ENCODE peak calls at places on chromosomes 3 and 15, in five cellular contexts. One of them, this sample, is unnamed.

GRCh38 chr3:33660035-33660434 is 58.0 kb downstream of the CLASP2 start:
- DNase-seq in HCEC 1CT: no peak
- DNase-seq in activated gamma-delta T cell treated with Interleukin-2 at 50 U/mL for 16 hours: no peak
- DNase-seq in renal cortical epithelial cell: peak
- DNase-seq in anterior cingulate cortex: no peak
- DNase-seq in this sample: no peak

GRCh38 chr15:66615846-66616245 is 50.0 kb upstream of the LCTL start:
- DNase-seq in anterior cingulate cortex: no peak
- DNase-seq in activated gamma-delta T cell treated with Interleukin-2 at 50 U/mL for 16 hours: no peak
- DNase-seq in renal cortical epithelial cell: no peak
- DNase-seq in HCEC 1CT: no peak
- DNase-seq in this sample: no peak

GRCh38 chr3:11642455-11643162 is 1.1 kb downstream of the VGLL4 start:
- DNase-seq in anterior cingulate cortex: peak
- DNase-seq in renal cortical epithelial cell: peak
- DNase-seq in activated gamma-delta T cell treated with Interleukin-2 at 50 U/mL for 16 hours: peak
- DNase-seq in HCEC 1CT: peak
- DNase-seq in this sample: no peak

GRCh38 chr15:100778831-100779288 is 100.8 kb upstream of the ALDH1A3 start:
- DNase-seq in activated gamma-delta T cell treated with Interleukin-2 at 50 U/mL for 16 hours: no peak
- DNase-seq in anterior cingulate cortex: no peak
- DNase-seq in HCEC 1CT: no peak
- DNase-seq in renal cortical epithelial cell: no peak
- DNase-seq in this sample: no peak

GRCh38 chr3:25872200-25872877 is 82.4 kb downstream of the OXSM start:
- DNase-seq in activated gamma-delta T cell treated with Interleukin-2 at 50 U/mL for 16 hours: no peak
- DNase-seq in anterior cingulate cortex: no peak
- DNase-seq in renal cortical epithelial cell: no peak
- DNase-seq in HCEC 1CT: no peak
- DNase-seq in this sample: no peak

GRCh38 chr3:171806200-171807128 is 3.8 kb downstream of the PLD1 start:
- DNase-seq in anterior cingulate cortex: no peak
- DNase-seq in activated gamma-delta T cell treated with Interleukin-2 at 50 U/mL for 16 hours: no peak
- DNase-seq in renal cortical epithelial cell: peak
- DNase-seq in HCEC 1CT: peak
- DNase-seq in this sample: no peak

GRCh38 chr3:66272016-66272415 is 51.2 kb downstream of the SLC25A26 start:
- DNase-seq in renal cortical epithelial cell: no peak
- DNase-seq in HCEC 1CT: peak
- DNase-seq in anterior cingulate cortex: no peak
- DNase-seq in activated gamma-delta T cell treated with Interleukin-2 at 50 U/mL for 16 hours: no peak
- DNase-seq in this sample: no peak

GRCh38 chr3:105564546-105565288 is 198.0 kb downstream of the ALCAM start:
- DNase-seq in HCEC 1CT: no peak
- DNase-seq in anterior cingulate cortex: no peak
- DNase-seq in renal cortical epithelial cell: no peak
- DNase-seq in activated gamma-delta T cell treated with Interleukin-2 at 50 U/mL for 16 hours: no peak
- DNase-seq in this sample: no peak

GRCh38 chr3:17074559-17074958 is 189.8 kb downstream of the PLCL2 start:
- DNase-seq in HCEC 1CT: no peak
- DNase-seq in anterior cingulate cortex: no peak
- DNase-seq in renal cortical epithelial cell: no peak
- DNase-seq in activated gamma-delta T cell treated with Interleukin-2 at 50 U/mL for 16 hours: peak
- DNase-seq in this sample: no peak

GRCh38 chr3:71525376-71525775 is 58.2 kb downstream of the FOXP1 start:
- DNase-seq in renal cortical epithelial cell: no peak
- DNase-seq in activated gamma-delta T cell treated with Interleukin-2 at 50 U/mL for 16 hours: no peak
- DNase-seq in HCEC 1CT: no peak
- DNase-seq in anterior cingulate cortex: no peak
- DNase-seq in this sample: no peak

GRCh38 chr15:66563126-66563525 is 2.7 kb downstream of the LCTL start:
- DNase-seq in anterior cingulate cortex: no peak
- DNase-seq in activated gamma-delta T cell treated with Interleukin-2 at 50 U/mL for 16 hours: no peak
- DNase-seq in HCEC 1CT: peak
- DNase-seq in renal cortical epithelial cell: no peak
- DNase-seq in this sample: no peak

GRCh38 chr3:126654571-126655393 is at the start of gene TXNRD3:
- DNase-seq in HCEC 1CT: peak
- DNase-seq in renal cortical epithelial cell: peak
- DNase-seq in anterior cingulate cortex: peak
- DNase-seq in activated gamma-delta T cell treated with Interleukin-2 at 50 U/mL for 16 hours: peak
- DNase-seq in this sample: peak

GRCh38 chr3:171748341-171748918 is 61.9 kb downstream of the PLD1 start:
- DNase-seq in HCEC 1CT: no peak
- DNase-seq in anterior cingulate cortex: no peak
- DNase-seq in activated gamma-delta T cell treated with Interleukin-2 at 50 U/mL for 16 hours: no peak
- DNase-seq in renal cortical epithelial cell: no peak
- DNase-seq in this sample: no peak

GRCh38 chr3:141875893-141876380 is 506 bp upstream of the ATP1B3 start:
- DNase-seq in renal cortical epithelial cell: peak
- DNase-seq in HCEC 1CT: peak
- DNase-seq in anterior cingulate cortex: peak
- DNase-seq in activated gamma-delta T cell treated with Interleukin-2 at 50 U/mL for 16 hours: no peak
- DNase-seq in this sample: no peak

GRCh38 chr15:92869263-92869940 is 30.7 kb upstream of the CHD2 start:
- DNase-seq in activated gamma-delta T cell treated with Interleukin-2 at 50 U/mL for 16 hours: no peak
- DNase-seq in anterior cingulate cortex: no peak
- DNase-seq in renal cortical epithelial cell: peak
- DNase-seq in HCEC 1CT: peak
- DNase-seq in this sample: no peak

GRCh38 chr3:53224026-53224425 is 31.8 kb downstream of the TKT start:
- DNase-seq in anterior cingulate cortex: no peak
- DNase-seq in HCEC 1CT: no peak
- DNase-seq in renal cortical epithelial cell: no peak
- DNase-seq in activated gamma-delta T cell treated with Interleukin-2 at 50 U/mL for 16 hours: no peak
- DNase-seq in this sample: no peak

GRCh38 chr15:38647683-38648082 is 83.1 kb upstream of the RASGRP1 start:
- DNase-seq in activated gamma-delta T cell treated with Interleukin-2 at 50 U/mL for 16 hours: no peak
- DNase-seq in HCEC 1CT: peak
- DNase-seq in renal cortical epithelial cell: peak
- DNase-seq in anterior cingulate cortex: no peak
- DNase-seq in this sample: no peak

GRCh38 chr3:28240440-28240839 is 979 bp upstream of the CMC1 start:
- DNase-seq in HCEC 1CT: no peak
- DNase-seq in activated gamma-delta T cell treated with Interleukin-2 at 50 U/mL for 16 hours: no peak
- DNase-seq in renal cortical epithelial cell: no peak
- DNase-seq in anterior cingulate cortex: no peak
- DNase-seq in this sample: no peak

GRCh38 chr3:46987485-46988401 is 8.3 kb downstream of the NBEAL2 start:
- DNase-seq in anterior cingulate cortex: no peak
- DNase-seq in renal cortical epithelial cell: no peak
- DNase-seq in activated gamma-delta T cell treated with Interleukin-2 at 50 U/mL for 16 hours: peak
- DNase-seq in HCEC 1CT: no peak
- DNase-seq in this sample: no peak

GRCh38 chr3:54756330-54756731 is 171.5 kb downstream of the LRTM1 start:
- DNase-seq in anterior cingulate cortex: no peak
- DNase-seq in HCEC 1CT: peak
- DNase-seq in renal cortical epithelial cell: peak
- DNase-seq in activated gamma-delta T cell treated with Interleukin-2 at 50 U/mL for 16 hours: no peak
- DNase-seq in this sample: no peak

GRCh38 chr15:71114887-71115566 is at the start of gene THSD4:
- DNase-seq in renal cortical epithelial cell: no peak
- DNase-seq in anterior cingulate cortex: no peak
- DNase-seq in activated gamma-delta T cell treated with Interleukin-2 at 50 U/mL for 16 hours: peak
- DNase-seq in HCEC 1CT: peak
- DNase-seq in this sample: no peak

GRCh38 chr3:36149447-36149865 is 230.8 kb upstream of the STAC start:
- DNase-seq in renal cortical epithelial cell: peak
- DNase-seq in HCEC 1CT: no peak
- DNase-seq in activated gamma-delta T cell treated with Interleukin-2 at 50 U/mL for 16 hours: no peak
- DNase-seq in anterior cingulate cortex: no peak
- DNase-seq in this sample: no peak

GRCh38 chr3:128307029-128307633 is 153.8 kb downstream of the EEFSEC start:
- DNase-seq in anterior cingulate cortex: no peak
- DNase-seq in activated gamma-delta T cell treated with Interleukin-2 at 50 U/mL for 16 hours: no peak
- DNase-seq in HCEC 1CT: no peak
- DNase-seq in renal cortical epithelial cell: no peak
- DNase-seq in this sample: no peak

GRCh38 chr3:140501770-140502364 is 176.0 kb upstream of the TRIM42 start:
- DNase-seq in HCEC 1CT: no peak
- DNase-seq in activated gamma-delta T cell treated with Interleukin-2 at 50 U/mL for 16 hours: no peak
- DNase-seq in anterior cingulate cortex: no peak
- DNase-seq in renal cortical epithelial cell: no peak
- DNase-seq in this sample: no peak

GRCh38 chr3:56054827-56055226 is 413.4 kb downstream of the ERC2 start:
- DNase-seq in activated gamma-delta T cell treated with Interleukin-2 at 50 U/mL for 16 hours: no peak
- DNase-seq in HCEC 1CT: no peak
- DNase-seq in renal cortical epithelial cell: no peak
- DNase-seq in anterior cingulate cortex: no peak
- DNase-seq in this sample: no peak

GRCh38 chr3:69197922-69198540 is 75.6 kb upstream of the LMOD3 start:
- DNase-seq in anterior cingulate cortex: no peak
- DNase-seq in activated gamma-delta T cell treated with Interleukin-2 at 50 U/mL for 16 hours: peak
- DNase-seq in renal cortical epithelial cell: no peak
- DNase-seq in HCEC 1CT: no peak
- DNase-seq in this sample: no peak

GRCh38 chr3:152123457-152123856 is 145.3 kb upstream of the MBNL1 start:
- DNase-seq in activated gamma-delta T cell treated with Interleukin-2 at 50 U/mL for 16 hours: no peak
- DNase-seq in HCEC 1CT: no peak
- DNase-seq in anterior cingulate cortex: no peak
- DNase-seq in renal cortical epithelial cell: no peak
- DNase-seq in this sample: no peak

GRCh38 chr3:174439621-174440349 is 419.3 kb upstream of the NAALADL2 start:
- DNase-seq in HCEC 1CT: peak
- DNase-seq in activated gamma-delta T cell treated with Interleukin-2 at 50 U/mL for 16 hours: no peak
- DNase-seq in renal cortical epithelial cell: peak
- DNase-seq in anterior cingulate cortex: peak
- DNase-seq in this sample: peak